ENCODE peak calls at places on chromosomes 4 and X, in six cellular contexts. Z is tibial artery, S is adrenal gland, D is anterior cingulate cortex, Q is HTR-8/SVneo, V is left cardiac atrium. F is an unnamed sample.

GRCh38 chr4:107719211-107719926 is 665 bp downstream of the PAPSS1 start:
- DNase-seq in Z (no peak), S (no peak), D (no peak), Q (no peak), V (no peak), F (peak)

GRCh38 chr4:120692964-120693363 is 229.6 kb downstream of the PRDM5 start:
- DNase-seq in Z (no peak), S (no peak), D (no peak), Q (no peak), V (no peak), F (no peak)

GRCh38 chr4:141425124-141425523 is 204.4 kb downstream of the ZNF330 start:
- DNase-seq in Z (no peak), S (no peak), D (no peak), Q (no peak), V (no peak), F (no peak)

GRCh38 chrX:151977009-151977408 is 2.5 kb upstream of the GABRE start:
- DNase-seq in Z (no peak), S (no peak), D (no peak), Q (no peak), V (peak), F (no peak)

GRCh38 chr4:1690698-1691097 is 6.6 kb upstream of the FAM53A start:
- DNase-seq in Z (no peak), S (no peak), D (no peak), Q (no peak), V (no peak), F (no peak)

GRCh38 chr4:2450394-2451035 is 18.4 kb upstream of the RNF4 start:
- DNase-seq in Z (no peak), S (no peak), D (no peak), Q (no peak), V (no peak), F (no peak)

GRCh38 chrX:24965400-24965799 is 50.4 kb downstream of the ARX start:
- DNase-seq in Z (no peak), S (no peak), D (no peak), Q (no peak), V (no peak), F (no peak)

GRCh38 chr4:76955187-76955586 is 5.6 kb downstream of the SEPTIN11 start:
- DNase-seq in Z (no peak), S (no peak), D (no peak), Q (no peak), V (no peak), F (no peak)

GRCh38 chr4:1191621-1192020 is 19.2 kb upstream of the SPON2 start:
- DNase-seq in Z (peak), S (peak), D (no peak), Q (no peak), V (peak), F (no peak)

GRCh38 chrX:13533726-13534125 is 35.7 kb upstream of the EGFL6 start:
- DNase-seq in Z (no peak), S (no peak), D (no peak), Q (peak), V (no peak), F (no peak)

GRCh38 chr4:101421393-101421792 is 74.1 kb upstream of the PPP3CA start:
- DNase-seq in Z (no peak), S (no peak), D (no peak), Q (peak), V (no peak), F (no peak)

GRCh38 chr4:13539047-13539720 is 5.1 kb downstream of the NKX3-2 start:
- DNase-seq in Z (no peak), S (no peak), D (no peak), Q (no peak), V (no peak), F (no peak)

GRCh38 chrX:14916017-14916674 is 42.9 kb downstream of the MOSPD2 start:
- DNase-seq in Z (no peak), S (no peak), D (no peak), Q (no peak), V (no peak), F (no peak)

GRCh38 chr4:157664726-157665125 is 444.2 kb downstream of the GRIA2 start:
- DNase-seq in Z (no peak), S (no peak), D (no peak), Q (peak), V (no peak), F (no peak)

GRCh38 chr4:138275946-138276621 is 33.9 kb upstream of the SLC7A11 start:
- DNase-seq in Z (no peak), S (no peak), D (no peak), Q (peak), V (no peak), F (no peak)

GRCh38 chr4:139665690-139666529 is at the start of gene MGST2:
- DNase-seq in Z (peak), S (peak), D (no peak), Q (peak), V (peak), F (peak)

GRCh38 chrX:115367455-115367854 is 77.9 kb downstream of the LUZP4 start:
- DNase-seq in Z (no peak), S (no peak), D (peak), Q (no peak), V (no peak), F (no peak)

GRCh38 chr4:117898496-117898895 is 135.8 kb upstream of the NDST3 start:
- DNase-seq in Z (no peak), S (no peak), D (no peak), Q (no peak), V (no peak), F (no peak)

GRCh38 chr4:80918004-80918403 is 112.5 kb upstream of the BMP3 start:
- DNase-seq in Z (no peak), S (no peak), D (no peak), Q (no peak), V (no peak), F (no peak)

GRCh38 chr4:17066972-17067371 is 168.5 kb upstream of the LDB2 start:
- DNase-seq in Z (no peak), S (peak), D (no peak), Q (peak), V (no peak), F (no peak)

GRCh38 chr4:7970031-7970946 is 30.6 kb upstream of the AFAP1 start:
- DNase-seq in Z (no peak), S (no peak), D (no peak), Q (peak), V (peak), F (no peak)

GRCh38 chr4:151038452-151039157 is 23.5 kb upstream of the LRBA start:
- DNase-seq in Z (no peak), S (no peak), D (no peak), Q (no peak), V (no peak), F (no peak)

GRCh38 chr4:44538534-44538933 is 89.9 kb upstream of the KCTD8 start:
- DNase-seq in Z (no peak), S (no peak), D (no peak), Q (no peak), V (no peak), F (no peak)

GRCh38 chrX:2841511-2841910 is 12.8 kb downstream of the GYG2 start:
- DNase-seq in Z (no peak), S (no peak), D (no peak), Q (no peak), V (no peak), F (no peak)

GRCh38 chr4:128686032-128686465 is 123.5 kb upstream of the JADE1 start:
- DNase-seq in Z (no peak), S (no peak), D (no peak), Q (no peak), V (no peak), F (no peak)

GRCh38 chrX:24371391-24371972 is 11.0 kb downstream of the SUPT20HL1 start:
- DNase-seq in Z (peak), S (peak), D (peak), Q (peak), V (peak), F (peak)

GRCh38 chrX:77431227-77431626 is 16.0 kb upstream of the FGF16 start:
- DNase-seq in Z (peak), S (no peak), D (no peak), Q (no peak), V (peak), F (no peak)

GRCh38 chr4:181821039-181822004 is 421.9 kb upstream of the TENM3 start:
- DNase-seq in Z (no peak), S (no peak), D (no peak), Q (peak), V (no peak), F (no peak)

GRCh38 chrX:100710816-100711215 is 21.1 kb downstream of the SYTL4 start:
- DNase-seq in Z (no peak), S (no peak), D (no peak), Q (no peak), V (no peak), F (peak)